ENCODE peak calls at places on chromosomes 16 and 17, in ten cellular contexts. F is occipital lobe; B is GM19239; Y is NCI-H446; K is substantia nigra; C is left ventricle myocardium inferior; P is activated T-cell treated with anti-CD3 and anti-CD28 coated beads for 48 hours; S is T-helper 2 cell treated with Interferon-gamma antibody and Interleukin-4, amounts not matched to agents 5 μg/mL and 100 μg/mL, for 36 hours; G is hepatocyte; V is kidney tubule cell. O is an unnamed sample.

GRCh38 chr17:40225151-40225550 is 6.0 kb downstream of the WIPF2 start:
- DNase-seq in F (no peak), B (no peak), Y (no peak), K (no peak), C (no peak), P (no peak), S (no peak), G (no peak), V (no peak), O (no peak)

GRCh38 chr16:85465328-85466307 is 147.5 kb upstream of the GSE1 start:
- DNase-seq in F (no peak), B (no peak), Y (no peak), K (no peak), C (peak), P (no peak), S (no peak), G (peak), V (peak), O (no peak)

GRCh38 chr16:84194018-84194417 is 3.1 kb downstream of the ADAD2 start:
- DNase-seq in F (no peak), B (no peak), Y (no peak), K (no peak), C (no peak), P (no peak), S (no peak), G (no peak), V (no peak), O (no peak)

GRCh38 chr16:11327277-11328171 is 17.7 kb upstream of the RMI2 start:
- DNase-seq in F (no peak), B (no peak), Y (no peak), K (no peak), C (peak), P (no peak), S (no peak), G (no peak), V (no peak), O (no peak)

GRCh38 chr16:57277586-57277985 is 6.9 kb downstream of the PLLP start:
- DNase-seq in F (no peak), B (no peak), Y (no peak), K (no peak), C (no peak), P (peak), S (peak), G (no peak), V (peak), O (peak)

GRCh38 chr17:73058022-73058421 is 34.5 kb downstream of the SLC39A11 start:
- DNase-seq in F (no peak), B (no peak), Y (no peak), K (no peak), C (no peak), P (no peak), S (no peak), G (no peak), V (no peak), O (no peak)

GRCh38 chr16:54125751-54126655 is 160.6 kb downstream of the IRX3 start:
- DNase-seq in F (no peak), B (no peak), Y (no peak), K (no peak), C (no peak), P (no peak), S (no peak), G (no peak), V (no peak), O (no peak)

GRCh38 chr16:57618306-57619132 is 9.9 kb upstream of the ADGRG1 start:
- DNase-seq in F (no peak), B (no peak), Y (no peak), K (no peak), C (no peak), P (no peak), S (no peak), G (no peak), V (no peak), O (no peak)

GRCh38 chr16:20918486-20919239 is 18.1 kb downstream of the LYRM1 start:
- DNase-seq in F (no peak), B (no peak), Y (no peak), K (no peak), C (peak), P (no peak), S (no peak), G (peak), V (no peak), O (no peak)

GRCh38 chr17:81200695-81201580 is 21.8 kb downstream of the CEP131 start:
- DNase-seq in F (peak), B (peak), Y (peak), K (peak), C (no peak), P (no peak), S (no peak), G (peak), V (peak), O (peak)

GRCh38 chr17:61209524-61209923 is 190.1 kb upstream of the TBX2 start:
- DNase-seq in F (no peak), B (no peak), Y (no peak), K (peak), C (no peak), P (no peak), S (no peak), G (no peak), V (no peak), O (no peak)

GRCh38 chr16:68605746-68606145 is 39.4 kb upstream of the CDH3 start:
- DNase-seq in F (no peak), B (no peak), Y (no peak), K (no peak), C (no peak), P (no peak), S (no peak), G (peak), V (peak), O (no peak)

GRCh38 chr17:45310380-45311324 is 6.2 kb downstream of the MAP3K14 start:
- DNase-seq in F (no peak), B (no peak), Y (no peak), K (no peak), C (peak), P (no peak), S (no peak), G (no peak), V (no peak), O (peak)

GRCh38 chr17:36602924-36603384 is 1.6 kb downstream of the MRM1 start:
- DNase-seq in F (no peak), B (peak), Y (peak), K (no peak), C (no peak), P (peak), S (peak), G (peak), V (peak), O (peak)

GRCh38 chr17:77571141-77571540 is 387.4 kb upstream of the TNRC6C start:
- DNase-seq in F (no peak), B (no peak), Y (no peak), K (no peak), C (no peak), P (no peak), S (no peak), G (no peak), V (no peak), O (no peak)

GRCh38 chr16:3999479-3999868 is 116.8 kb downstream of the ADCY9 start:
- DNase-seq in F (peak), B (no peak), Y (peak), K (no peak), C (peak), P (no peak), S (no peak), G (peak), V (no peak), O (no peak)

GRCh38 chr17:46212634-46213435 is 19.6 kb upstream of the KANSL1 start:
- DNase-seq in F (no peak), B (peak), Y (peak), K (peak), C (no peak), P (no peak), S (peak), G (peak), V (peak), O (peak)

GRCh38 chr17:41520821-41521521 is 2.3 kb upstream of the KRT15 start:
- DNase-seq in F (no peak), B (no peak), Y (no peak), K (no peak), C (no peak), P (no peak), S (no peak), G (peak), V (no peak), O (peak)

GRCh38 chr17:7888184-7888920 is at the start of gene CHD3:
- DNase-seq in F (peak), B (no peak), Y (no peak), K (no peak), C (no peak), P (peak), S (peak), G (peak), V (no peak), O (peak)

GRCh38 chr16:4614571-4615388 is at the start of gene UBALD1:
- DNase-seq in F (peak), B (peak), Y (peak), K (peak), C (peak), P (peak), S (peak), G (peak), V (peak), O (peak)

GRCh38 chr17:2390199-2390880 is 10.5 kb downstream of the MNT start:
- DNase-seq in F (no peak), B (no peak), Y (no peak), K (no peak), C (no peak), P (no peak), S (no peak), G (no peak), V (no peak), O (no peak)

GRCh38 chr16:48247311-48247710 is at the start of gene ABCC11:
- DNase-seq in F (no peak), B (no peak), Y (no peak), K (no peak), C (no peak), P (no peak), S (no peak), G (no peak), V (no peak), O (no peak)